ENCODE peak calls at places on chromosomes 16 and 17, in six cellular contexts. E, W, H, V, S and J are unnamed samples.

GRCh38 chr16:278863-279366 is 1.5 kb upstream of the ARHGDIG start:
- DNase-seq in E (peak), W (no peak), H (peak), V (no peak), S (no peak), J (peak)

GRCh38 chr16:12406158-12406557 is 397.5 kb downstream of the CPPED1 start:
- DNase-seq in E (no peak), W (no peak), H (no peak), V (no peak), S (no peak), J (no peak)

GRCh38 chr17:51585514-51586104 is 325.3 kb downstream of the UTP18 start:
- DNase-seq in E (no peak), W (no peak), H (peak), V (no peak), S (no peak), J (no peak)

GRCh38 chr17:15931394-15931793 is 13.5 kb upstream of the ADORA2B start:
- DNase-seq in E (no peak), W (no peak), H (no peak), V (peak), S (no peak), J (no peak)

GRCh38 chr16:84294196-84295142 is at the start of gene WFDC1:
- DNase-seq in E (no peak), W (no peak), H (no peak), V (no peak), S (peak), J (no peak)

GRCh38 chr16:4123617-4124300 is 7.5 kb upstream of the ADCY9 start:
- DNase-seq in E (no peak), W (no peak), H (no peak), V (no peak), S (no peak), J (no peak)

GRCh38 chr16:84182104-84182503 is 4.8 kb downstream of the TAF1C start:
- DNase-seq in E (no peak), W (no peak), H (no peak), V (no peak), S (no peak), J (no peak)

GRCh38 chr17:66191607-66192377 is at the start of gene CEP112:
- DNase-seq in E (peak), W (peak), H (peak), V (peak), S (peak), J (peak)

GRCh38 chr17:6420173-6420641 is 14.7 kb downstream of the AIPL1 start:
- DNase-seq in E (no peak), W (no peak), H (no peak), V (no peak), S (no peak), J (peak)

GRCh38 chr17:7043544-7044268 is at the start of gene SLC16A11:
- DNase-seq in E (peak), W (peak), H (peak), V (peak), S (peak), J (no peak)

GRCh38 chr17:65888649-65889048 is 303.3 kb downstream of the CEP112 start:
- DNase-seq in E (no peak), W (no peak), H (no peak), V (no peak), S (no peak), J (no peak)

GRCh38 chr16:19804538-19805323 is 79.9 kb downstream of the GPRC5B start:
- DNase-seq in E (no peak), W (peak), H (peak), V (no peak), S (peak), J (no peak)

GRCh38 chr16:3717235-3718018 is at the start of gene TRAP1:
- DNase-seq in E (peak), W (peak), H (peak), V (peak), S (peak), J (peak)

GRCh38 chr17:40314557-40314953 is 5.6 kb downstream of the RARA start:
- DNase-seq in E (no peak), W (peak), H (peak), V (peak), S (peak), J (peak)

GRCh38 chr16:68094614-68094934 is 9.4 kb downstream of the NFATC3 start:
- DNase-seq in E (no peak), W (no peak), H (no peak), V (no peak), S (no peak), J (no peak)

GRCh38 chr17:12995896-12996295 is 21.9 kb downstream of the ELAC2 start:
- DNase-seq in E (no peak), W (no peak), H (no peak), V (no peak), S (no peak), J (no peak)

GRCh38 chr16:70706948-70707465 is 21.2 kb upstream of the MTSS2 start:
- DNase-seq in E (no peak), W (no peak), H (no peak), V (no peak), S (no peak), J (no peak)

GRCh38 chr17:78890111-78890897 is 12.7 kb downstream of the CEP295NL start:
- DNase-seq in E (no peak), W (peak), H (peak), V (no peak), S (peak), J (no peak)

GRCh38 chr17:5283531-5284315 is 1.6 kb downstream of the RABEP1 start:
- DNase-seq in E (no peak), W (no peak), H (no peak), V (no peak), S (no peak), J (peak)

GRCh38 chr17:9929873-9930272 is 24.8 kb upstream of the RCVRN start:
- DNase-seq in E (no peak), W (no peak), H (no peak), V (no peak), S (no peak), J (no peak)

GRCh38 chr16:53692146-53692545 is 11.5 kb downstream of the RPGRIP1L start:
- DNase-seq in E (no peak), W (no peak), H (no peak), V (no peak), S (no peak), J (no peak)

GRCh38 chr17:45170280-45170975 is 8.8 kb downstream of the HEXIM2 start:
- DNase-seq in E (no peak), W (no peak), H (no peak), V (no peak), S (no peak), J (peak)

GRCh38 chr16:56506941-56507340 is 12.9 kb downstream of the BBS2 start:
- DNase-seq in E (no peak), W (no peak), H (no peak), V (no peak), S (no peak), J (no peak)

GRCh38 chr17:2709173-2709661 is 2.3 kb downstream of the CLUH start:
- DNase-seq in E (no peak), W (no peak), H (peak), V (peak), S (peak), J (peak)

GRCh38 chr16:48082516-48082915 is 73.3 kb downstream of the ABCC12 start:
- DNase-seq in E (no peak), W (no peak), H (no peak), V (no peak), S (no peak), J (no peak)

GRCh38 chr16:46586011-46586577 is 35.1 kb downstream of the SHCBP1 start:
- DNase-seq in E (no peak), W (no peak), H (no peak), V (no peak), S (no peak), J (no peak)

GRCh38 chr16:21083729-21084268 is 66.8 kb downstream of the DNAH3 start:
- DNase-seq in E (peak), W (peak), H (peak), V (peak), S (peak), J (peak)

GRCh38 chr17:49692751-49693150 is 14.9 kb upstream of the SPOP start:
- DNase-seq in E (no peak), W (no peak), H (no peak), V (no peak), S (no peak), J (no peak)

GRCh38 chr17:49691677-49692191 is 13.8 kb upstream of the SPOP start:
- DNase-seq in E (no peak), W (no peak), H (no peak), V (no peak), S (no peak), J (no peak)

GRCh38 chr17:49690256-49690655 is 12.4 kb upstream of the SPOP start:
- DNase-seq in E (no peak), W (no peak), H (no peak), V (no peak), S (no peak), J (no peak)

GRCh38 chr17:49687878-49688491 is 10.1 kb upstream of the SPOP start:
- DNase-seq in E (no peak), W (no peak), H (no peak), V (no peak), S (no peak), J (no peak)

GRCh38 chr17:49691086-49691676 is 13.3 kb upstream of the SPOP start:
- DNase-seq in E (no peak), W (no peak), H (no peak), V (no peak), S (no peak), J (no peak)
- TF ChIP-seq POLR2A in E (no peak), W (no peak), H (no peak), V (no peak), S (no peak), J (no peak)

GRCh38 chr16:5557448-5557847 is 459.9 kb upstream of the EEF2KMT start:
- DNase-seq in E (no peak), W (no peak), H (no peak), V (no peak), S (no peak), J (no peak)
- TF ChIP-seq POLR2A in E (no peak), W (no peak), H (no peak), V (no peak), S (no peak), J (no peak)

DNA sequence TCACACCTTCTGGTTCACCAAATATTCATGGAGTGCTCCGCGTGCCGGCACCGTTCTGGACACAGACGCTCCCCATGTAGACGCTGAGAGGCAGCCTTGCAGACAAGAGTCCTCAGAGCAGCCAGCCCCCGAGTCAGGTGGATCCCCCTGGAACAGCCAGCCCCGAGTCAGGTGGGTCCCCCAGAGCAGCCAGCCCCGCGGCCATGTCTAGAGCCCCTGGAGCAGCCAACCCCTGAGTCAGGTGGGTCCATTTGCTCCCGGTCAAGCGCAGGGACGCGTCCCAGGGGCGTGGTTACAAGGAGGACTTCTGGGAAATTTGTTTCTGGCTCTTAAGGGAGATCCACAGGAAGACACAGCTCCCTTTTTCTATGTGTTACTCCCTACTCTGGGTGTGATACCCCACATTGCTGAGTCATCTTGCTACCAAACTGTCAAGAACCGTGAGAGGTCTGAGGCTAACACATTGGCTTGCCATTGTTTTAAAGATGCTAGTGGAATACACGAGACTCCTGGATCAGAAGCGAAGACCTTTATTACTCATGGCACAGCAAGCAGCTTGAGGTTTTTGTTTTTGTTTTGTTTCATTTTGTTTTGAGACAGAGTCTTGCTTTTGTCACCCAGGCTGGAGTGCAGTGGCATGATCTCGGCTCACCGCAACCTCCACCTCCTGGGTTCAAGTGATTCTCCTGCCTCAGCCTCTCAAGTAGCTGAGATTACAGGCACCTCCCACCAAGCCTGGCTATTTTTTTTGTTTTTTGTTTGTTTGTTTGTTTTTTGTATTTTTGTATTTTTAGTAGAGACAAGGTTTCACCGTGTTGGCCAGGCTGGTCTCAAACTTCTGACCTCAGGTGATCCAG is 43.3 kb upstream of the CBFA2T3 start:
- DNase-seq in E (peak), W (no peak), H (no peak), V (no peak), S (no peak), J (peak)
- TF ChIP-seq POLR2A in E (no peak), W (no peak), H (no peak), V (no peak), S (no peak), J (no peak)

DNA sequence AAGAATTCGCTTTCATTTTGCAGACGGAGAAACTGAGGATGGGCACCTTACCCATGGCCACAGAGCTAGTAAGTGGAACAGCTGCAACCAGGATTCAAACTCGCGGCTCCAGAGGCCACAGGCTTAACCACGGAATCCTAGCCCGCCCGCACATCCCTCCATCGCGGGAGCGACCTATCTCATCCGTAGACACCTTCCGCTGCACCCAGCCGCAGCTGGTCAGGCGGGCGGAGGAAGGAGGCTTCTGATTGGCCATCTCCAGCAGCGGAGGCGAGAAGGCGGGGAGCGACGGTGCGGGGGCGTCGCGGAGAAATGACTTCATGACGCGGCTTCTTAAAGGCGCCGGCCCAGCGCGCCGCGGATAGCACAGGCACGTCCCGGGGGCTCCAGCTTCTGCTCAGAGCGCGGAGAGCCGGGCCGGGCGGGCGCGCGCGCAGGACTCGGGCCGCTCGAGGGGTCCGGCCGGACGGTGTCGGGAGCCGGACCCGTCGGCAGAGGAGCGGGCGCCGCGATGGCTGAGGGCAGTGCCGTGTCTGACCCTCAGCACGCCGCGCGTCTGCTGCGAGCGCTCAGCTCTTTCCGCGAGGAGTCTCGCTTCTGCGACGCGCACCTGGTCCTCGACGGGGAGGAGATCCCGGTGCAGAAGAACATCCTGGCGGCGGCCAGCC is at the start of gene GAN:
- DNase-seq in E (peak), W (peak), H (peak), V (peak), S (peak), J (peak)
- TF ChIP-seq POLR2A in E (peak), W (peak), H (no peak), V (peak), S (peak), J (peak)